ENCODE peak calls at places on chromosomes 11 and 22, in six cellular contexts. S is AG08395, O is kidney epithelial cell, T is NCI-H2227 treated with DMSO at 0.1 percent for 48 hours, A is DMS153, P is T-helper 2 cell. H is an unnamed sample.
A peak's percentile ranks its signal among the peaks of the same experiment; 100 is the strongest.

GRCh38 chr11:133118563-133119303 is 413.6 kb downstream of the OPCML start:
- DNase-seq in O (no peak), S (no peak), T (no peak), P (no peak), A (no peak), H (no peak)

GRCh38 chr22:47898946-47899345 is 1136.5 kb downstream of the TBC1D22A start:
- DNase-seq in P (no peak), S (no peak), T (no peak), A (no peak), O (no peak), H (no peak)

GRCh38 chr11:68513930-68514487 is 53.5 kb downstream of the PPP6R3 start:
- DNase-seq in P (no peak), S (no peak), T (no peak), O (no peak), A (no peak), H (no peak)

GRCh38 chr11:16611395-16612233 is 126.8 kb upstream of the C11orf58 start:
- DNase-seq in A (peak; percentile 89), S (no peak), P (no peak), T (peak; percentile 49), O (no peak), H (no peak)

GRCh38 chr11:83011333-83012167 is 60.1 kb downstream of the RAB30 start:
- DNase-seq in O (no peak), S (no peak), T (no peak), A (no peak), P (no peak), H (no peak)

GRCh38 chr22:18156878-18157713 is 7.1 kb downstream of the USP18 start:
- DNase-seq in T (peak; percentile 44), P (peak; percentile 38), A (peak; percentile 23), O (peak; percentile 60), S (peak; percentile 94), H (peak; percentile 87)

GRCh38 chr11:119218141-119218878 is 12.2 kb downstream of the CBL start:
- DNase-seq in T (no peak), S (peak; percentile 89), O (peak; percentile 97), P (no peak), A (no peak), H (peak; percentile 56)

GRCh38 chr11:119193001-119193400 is 7.7 kb downstream of the NHERF4 start:
- DNase-seq in T (no peak), S (no peak), P (no peak), O (no peak), A (no peak), H (no peak)

GRCh38 chr22:39125622-39126021 is 26.9 kb downstream of the CBX7 start:
- DNase-seq in A (no peak), S (no peak), T (no peak), P (no peak), O (no peak), H (no peak)

GRCh38 chr11:32420937-32421532 is 14.3 kb downstream of the WT1 start:
- DNase-seq in S (no peak), A (no peak), P (no peak), T (no peak), O (no peak), H (no peak)

GRCh38 chr22:27461470-27461869 is 340.1 kb downstream of the MN1 start:
- DNase-seq in T (no peak), O (peak; percentile 91), A (no peak), S (peak; percentile 93), P (no peak), H (peak; percentile 58)

GRCh38 chr22:30015846-30016245 is 64.4 kb upstream of the HORMAD2 start:
- DNase-seq in S (peak; percentile 82), T (no peak), P (no peak), A (no peak), O (no peak), H (no peak)

H was measured in H54.